ENCODE peak calls at places on chromosomes 13 and 19, in seven cellular contexts. One of them, this sample, is unnamed. For H3K4me1, the result is how much of the 10 kb centered on the place peaks cover.

GRCh38 chr19:3163230-3163886 is 15.2 kb upstream of the S1PR4 start:
- DNase-seq in PC-9: no peak
- DNase-seq in mesendoderm: peak
- DNase-seq in HCT116: no peak
- DNase-seq in NT2/D1: peak
- DNase-seq in heart left ventricle: peak
- DNase-seq in Peyer's patch: peak
- DNase-seq in this sample: no peak

GRCh38 chr19:33508941-33509614 is 12.5 kb downstream of the PEPD start:
- DNase-seq in PC-9: no peak
- DNase-seq in mesendoderm: no peak
- DNase-seq in HCT116: no peak
- DNase-seq in NT2/D1: no peak
- DNase-seq in heart left ventricle: no peak
- DNase-seq in Peyer's patch: peak
- DNase-seq in this sample: no peak

GRCh38 chr13:72953391-72953960 is 105.3 kb upstream of the KLF5 start:
- DNase-seq in PC-9: no peak
- DNase-seq in mesendoderm: no peak
- DNase-seq in HCT116: no peak
- DNase-seq in NT2/D1: no peak
- DNase-seq in heart left ventricle: no peak
- DNase-seq in Peyer's patch: peak
- DNase-seq in this sample: no peak

GRCh38 chr13:109785892-109786450 is 412 bp downstream of the IRS2 start:
- DNase-seq in PC-9: no peak
- DNase-seq in mesendoderm: peak
- DNase-seq in HCT116: no peak
- DNase-seq in NT2/D1: no peak
- DNase-seq in heart left ventricle: no peak
- DNase-seq in Peyer's patch: no peak
- DNase-seq in this sample: no peak

GRCh38 chr19:17479325-17479791 is 9.0 kb downstream of the SLC27A1 start:
- DNase-seq in PC-9: no peak
- DNase-seq in mesendoderm: no peak
- DNase-seq in HCT116: no peak
- DNase-seq in NT2/D1: no peak
- DNase-seq in heart left ventricle: no peak
- DNase-seq in Peyer's patch: no peak
- DNase-seq in this sample: no peak

GRCh38 chr19:49771674-49772139 is 4.9 kb downstream of the AP2A1 start:
- DNase-seq in PC-9: no peak
- DNase-seq in mesendoderm: no peak
- DNase-seq in HCT116: no peak
- DNase-seq in NT2/D1: no peak
- DNase-seq in heart left ventricle: no peak
- DNase-seq in Peyer's patch: peak
- DNase-seq in this sample: no peak

GRCh38 chr19:56423985-56424353 is 19.8 kb downstream of the ZNF583 start:
- DNase-seq in PC-9: no peak
- DNase-seq in mesendoderm: peak
- DNase-seq in HCT116: no peak
- DNase-seq in NT2/D1: no peak
- DNase-seq in heart left ventricle: no peak
- DNase-seq in Peyer's patch: no peak
- DNase-seq in this sample: no peak

GRCh38 chr13:31090096-31090495 is 71.6 kb downstream of the HSPH1 start:
- DNase-seq in PC-9: no peak
- DNase-seq in mesendoderm: no peak
- DNase-seq in HCT116: no peak
- DNase-seq in NT2/D1: no peak
- DNase-seq in heart left ventricle: no peak
- DNase-seq in Peyer's patch: no peak
- DNase-seq in this sample: no peak

GRCh38 chr13:98710521-98710920 is 42.0 kb downstream of the SLC15A1 start:
- DNase-seq in PC-9: no peak
- DNase-seq in mesendoderm: no peak
- DNase-seq in HCT116: no peak
- DNase-seq in NT2/D1: no peak
- DNase-seq in heart left ventricle: no peak
- DNase-seq in Peyer's patch: no peak
- DNase-seq in this sample: no peak

GRCh38 chr13:46761174-46761573 is 35.8 kb downstream of the ESD start:
- DNase-seq in PC-9: no peak
- DNase-seq in mesendoderm: no peak
- DNase-seq in HCT116: no peak
- DNase-seq in NT2/D1: no peak
- DNase-seq in heart left ventricle: no peak
- DNase-seq in Peyer's patch: no peak
- DNase-seq in this sample: peak

GRCh38 chr13:43397110-43397509 is 373.7 kb downstream of the DNAJC15 start:
- DNase-seq in PC-9: no peak
- DNase-seq in mesendoderm: no peak
- DNase-seq in HCT116: no peak
- DNase-seq in NT2/D1: no peak
- DNase-seq in heart left ventricle: no peak
- DNase-seq in Peyer's patch: no peak
- DNase-seq in this sample: no peak

GRCh38 chr19:8890260-8890659 is 58.1 kb downstream of the MBD3L1 start:
- DNase-seq in PC-9: no peak
- DNase-seq in mesendoderm: no peak
- DNase-seq in HCT116: no peak
- DNase-seq in NT2/D1: no peak
- DNase-seq in heart left ventricle: no peak
- DNase-seq in Peyer's patch: no peak
- DNase-seq in this sample: no peak

GRCh38 chr13:45048890-45049407 is 59.6 kb downstream of the GPALPP1 start:
- DNase-seq in PC-9: no peak
- DNase-seq in mesendoderm: peak
- DNase-seq in HCT116: no peak
- DNase-seq in NT2/D1: no peak
- DNase-seq in heart left ventricle: no peak
- DNase-seq in Peyer's patch: no peak
- DNase-seq in this sample: no peak

GRCh38 chr13:42762917-42763316 is 18.5 kb upstream of the FAM216B start:
- DNase-seq in PC-9: no peak
- DNase-seq in mesendoderm: peak
- DNase-seq in HCT116: no peak
- DNase-seq in NT2/D1: no peak
- DNase-seq in heart left ventricle: no peak
- DNase-seq in Peyer's patch: no peak
- DNase-seq in this sample: peak

GRCh38 chr13:25455146-25455545 is 83.4 kb downstream of the ATP8A2 start:
- DNase-seq in PC-9: no peak
- DNase-seq in mesendoderm: no peak
- DNase-seq in HCT116: no peak
- DNase-seq in NT2/D1: no peak
- DNase-seq in heart left ventricle: no peak
- DNase-seq in Peyer's patch: no peak
- DNase-seq in this sample: peak

GRCh38 chr19:2274937-2275535 is 6.9 kb downstream of the PEAK3 start:
- DNase-seq in PC-9: no peak
- DNase-seq in mesendoderm: peak
- DNase-seq in HCT116: no peak
- DNase-seq in NT2/D1: no peak
- DNase-seq in heart left ventricle: peak
- DNase-seq in Peyer's patch: peak
- DNase-seq in this sample: no peak

DNA sequence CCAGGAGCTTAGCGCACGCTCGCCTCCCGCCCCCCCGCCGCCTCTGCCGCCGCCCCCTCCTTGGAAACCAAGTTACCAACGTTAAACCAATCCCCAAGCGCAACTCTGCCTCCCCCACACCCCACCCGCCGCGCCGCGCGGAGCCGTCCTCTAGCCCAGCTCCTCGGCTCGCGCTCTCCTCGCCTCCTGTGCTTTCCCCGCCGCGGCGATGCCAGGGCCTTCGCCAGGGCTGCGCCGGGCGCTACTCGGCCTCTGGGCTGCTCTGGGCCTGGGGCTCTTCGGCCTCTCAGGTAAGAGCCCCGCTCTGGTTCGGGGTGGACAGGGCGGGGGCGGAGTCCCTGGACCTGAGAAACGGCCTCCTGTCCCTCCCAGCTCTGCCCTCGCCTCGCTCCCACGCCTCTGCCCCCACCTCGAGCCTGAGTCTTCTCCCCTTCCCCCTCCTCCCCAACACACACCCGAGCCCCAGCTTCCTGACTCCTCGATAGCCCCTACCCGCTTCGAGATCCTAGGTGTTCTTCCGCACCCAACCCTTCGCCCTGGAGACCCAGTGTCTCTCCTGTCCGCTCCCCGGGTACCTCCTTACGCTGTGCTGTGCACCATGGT is at the start of gene ICAM5:
- DNase-seq in PC-9: no peak
- DNase-seq in mesendoderm: no peak
- DNase-seq in HCT116: peak
- DNase-seq in NT2/D1: no peak
- DNase-seq in heart left ventricle: no peak
- DNase-seq in Peyer's patch: no peak
- DNase-seq in this sample: no peak
- H3K4me1 ChIP-seq in PC-9: under half
- H3K4me1 ChIP-seq in mesendoderm: under half
- H3K4me1 ChIP-seq in HCT116: under half
- H3K4me1 ChIP-seq in NT2/D1: under half
- H3K4me1 ChIP-seq in heart left ventricle: half or more
- H3K4me1 ChIP-seq in Peyer's patch: half or more
- H3K4me1 ChIP-seq in this sample: under half

GRCh38 chr19:6273701-6274601 is 5.8 kb downstream of the MLLT1 start:
- DNase-seq in PC-9: no peak
- DNase-seq in mesendoderm: no peak
- DNase-seq in HCT116: no peak
- DNase-seq in NT2/D1: no peak
- DNase-seq in heart left ventricle: peak
- DNase-seq in Peyer's patch: peak
- DNase-seq in this sample: no peak

GRCh38 chr19:6272913-6273600 is 6.7 kb downstream of the MLLT1 start:
- DNase-seq in PC-9: no peak
- DNase-seq in mesendoderm: no peak
- DNase-seq in HCT116: no peak
- DNase-seq in NT2/D1: no peak
- DNase-seq in heart left ventricle: no peak
- DNase-seq in Peyer's patch: peak
- DNase-seq in this sample: no peak

GRCh38 chr19:6274756-6275155 is 5.0 kb downstream of the MLLT1 start:
- DNase-seq in PC-9: no peak
- DNase-seq in mesendoderm: no peak
- DNase-seq in HCT116: no peak
- DNase-seq in NT2/D1: no peak
- DNase-seq in heart left ventricle: no peak
- DNase-seq in Peyer's patch: peak
- DNase-seq in this sample: no peak

GRCh38 chr19:6276447-6276846 is 3.3 kb downstream of the MLLT1 start:
- DNase-seq in PC-9: no peak
- DNase-seq in mesendoderm: peak
- DNase-seq in HCT116: no peak
- DNase-seq in NT2/D1: no peak
- DNase-seq in heart left ventricle: no peak
- DNase-seq in Peyer's patch: peak
- DNase-seq in this sample: no peak

DNA sequence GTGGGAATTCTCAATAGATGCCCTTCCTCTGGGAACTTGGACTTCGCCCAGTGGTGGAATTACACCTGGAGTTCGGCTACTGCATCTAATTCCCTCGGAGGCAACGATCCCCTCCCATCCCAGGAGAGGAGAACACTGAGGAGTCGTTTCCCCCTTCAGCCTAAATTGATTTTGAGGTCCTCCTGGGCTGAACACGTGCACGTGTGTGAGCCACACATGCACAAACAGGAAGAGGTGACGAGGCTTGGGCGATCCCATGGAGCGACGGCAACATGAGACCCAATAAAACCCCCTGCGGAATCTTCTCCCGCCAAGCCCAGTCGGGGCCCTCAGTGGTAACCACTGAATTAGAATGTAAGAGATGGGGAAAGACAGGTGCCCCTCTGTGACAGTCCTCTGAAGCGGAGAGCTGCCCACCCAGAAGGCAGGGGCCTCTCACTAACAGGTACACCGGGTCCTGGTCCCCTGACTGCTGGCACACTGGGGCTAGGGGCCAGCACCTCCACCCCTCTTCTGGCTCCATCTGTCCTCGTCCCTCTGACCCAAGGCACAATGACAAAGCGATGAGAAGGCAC is 4.5 kb downstream of the MLLT1 start:
- DNase-seq in PC-9: no peak
- DNase-seq in mesendoderm: no peak
- DNase-seq in HCT116: no peak
- DNase-seq in NT2/D1: no peak
- DNase-seq in heart left ventricle: no peak
- DNase-seq in Peyer's patch: no peak
- DNase-seq in this sample: no peak
- H3K4me1 ChIP-seq in PC-9: under half
- H3K4me1 ChIP-seq in mesendoderm: under half
- H3K4me1 ChIP-seq in HCT116: under half
- H3K4me1 ChIP-seq in NT2/D1: under half
- H3K4me1 ChIP-seq in heart left ventricle: half or more
- H3K4me1 ChIP-seq in Peyer's patch: under half
- H3K4me1 ChIP-seq in this sample: under half

GRCh38 chr19:4985551-4985991 is 16.7 kb downstream of the KDM4B start:
- DNase-seq in PC-9: no peak
- DNase-seq in mesendoderm: no peak
- DNase-seq in HCT116: no peak
- DNase-seq in NT2/D1: no peak
- DNase-seq in heart left ventricle: no peak
- DNase-seq in Peyer's patch: no peak
- DNase-seq in this sample: no peak

GRCh38 chr19:4984106-4984380 is 15.1 kb downstream of the KDM4B start:
- DNase-seq in PC-9: no peak
- DNase-seq in mesendoderm: no peak
- DNase-seq in HCT116: no peak
- DNase-seq in NT2/D1: no peak
- DNase-seq in heart left ventricle: no peak
- DNase-seq in Peyer's patch: no peak
- DNase-seq in this sample: no peak

GRCh38 chr19:4986056-4986455 is 17.1 kb downstream of the KDM4B start:
- DNase-seq in PC-9: no peak
- DNase-seq in mesendoderm: no peak
- DNase-seq in HCT116: no peak
- DNase-seq in NT2/D1: no peak
- DNase-seq in heart left ventricle: no peak
- DNase-seq in Peyer's patch: no peak
- DNase-seq in this sample: no peak

GRCh38 chr19:4983346-4984105 is 14.6 kb downstream of the KDM4B start:
- DNase-seq in PC-9: no peak
- DNase-seq in mesendoderm: no peak
- DNase-seq in HCT116: no peak
- DNase-seq in NT2/D1: no peak
- DNase-seq in heart left ventricle: no peak
- DNase-seq in Peyer's patch: no peak
- DNase-seq in this sample: no peak

GRCh38 chr19:4984448-4984990 is 15.6 kb downstream of the KDM4B start:
- DNase-seq in PC-9: no peak
- DNase-seq in mesendoderm: no peak
- DNase-seq in HCT116: no peak
- DNase-seq in NT2/D1: no peak
- DNase-seq in heart left ventricle: no peak
- DNase-seq in Peyer's patch: no peak
- DNase-seq in this sample: no peak
- H3K4me1 ChIP-seq in PC-9: under half
- H3K4me1 ChIP-seq in mesendoderm: under half
- H3K4me1 ChIP-seq in HCT116: under half
- H3K4me1 ChIP-seq in NT2/D1: under half
- H3K4me1 ChIP-seq in heart left ventricle: half or more
- H3K4me1 ChIP-seq in Peyer's patch: under half
- H3K4me1 ChIP-seq in this sample: under half

DNA sequence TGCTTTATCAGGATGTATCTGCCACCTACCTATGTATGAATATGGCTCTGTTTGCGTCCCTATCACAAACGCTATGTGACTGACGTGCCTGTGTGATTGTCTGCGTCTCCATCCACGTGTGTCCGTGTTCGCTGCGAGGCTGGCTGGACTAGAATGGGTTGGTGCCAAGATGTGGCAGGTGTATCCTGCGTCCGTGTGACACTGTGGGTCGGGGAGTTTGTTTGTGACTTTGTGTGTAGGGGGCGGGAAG is 6.7 kb upstream of the HOOK2 start:
- DNase-seq in PC-9: no peak
- DNase-seq in mesendoderm: no peak
- DNase-seq in HCT116: no peak
- DNase-seq in NT2/D1: no peak
- DNase-seq in heart left ventricle: no peak
- DNase-seq in Peyer's patch: peak
- DNase-seq in this sample: no peak
- H3K4me1 ChIP-seq in PC-9: half or more
- H3K4me1 ChIP-seq in mesendoderm: under half
- H3K4me1 ChIP-seq in HCT116: half or more
- H3K4me1 ChIP-seq in NT2/D1: under half
- H3K4me1 ChIP-seq in heart left ventricle: half or more
- H3K4me1 ChIP-seq in Peyer's patch: under half
- H3K4me1 ChIP-seq in this sample: under half

This sample was measured in foreskin keratinocyte.